ENCODE peak calls at places on chromosomes 16 and 17, in four cellular contexts. W is astrocyte of the cerebellum, B is cardiac muscle cell, C is fibroblast of pulmonary artery. O is an unnamed sample.

GRCh38 chr17:19904924-19905323 is 37.2 kb upstream of the ULK2 start:
- DNase-seq in W (no peak), B (no peak), C (no peak), O (no peak)

GRCh38 chr16:64012166-64012565 is 1109.7 kb downstream of the CDH11 start:
- DNase-seq in W (no peak), B (no peak), C (peak), O (no peak)

GRCh38 chr17:76266244-76266938 is 1.2 kb downstream of the UBALD2 start:
- DNase-seq in W (no peak), B (no peak), C (peak), O (peak)

GRCh38 chr16:81688182-81688581 is 90.9 kb upstream of the PLCG2 start:
- DNase-seq in W (no peak), B (no peak), C (no peak), O (no peak)

GRCh38 chr17:45384800-45385262 is 47.8 kb downstream of the ARHGAP27 start:
- DNase-seq in W (no peak), B (no peak), C (no peak), O (no peak)

GRCh38 chr17:37488607-37489196 is 989 bp upstream of the DUSP14 start:
- DNase-seq in W (peak), B (peak), C (peak), O (peak)

GRCh38 chr17:58384900-58385299 is 32.4 kb downstream of the RNF43 start:
- DNase-seq in W (no peak), B (no peak), C (no peak), O (no peak)

GRCh38 chr17:386145-386876 is 33.7 kb upstream of the RPH3AL start:
- DNase-seq in W (no peak), B (peak), C (peak), O (peak)

GRCh38 chr17:66114609-66115008 is 77.3 kb downstream of the CEP112 start:
- DNase-seq in W (no peak), B (no peak), C (no peak), O (no peak)

GRCh38 chr17:55770220-55770870 is 19.5 kb downstream of the PCTP start:
- DNase-seq in W (peak), B (peak), C (peak), O (no peak)

GRCh38 chr16:31079342-31079944 is 5.2 kb downstream of the ZNF646 start:
- DNase-seq in W (no peak), B (no peak), C (no peak), O (peak)

GRCh38 chr17:46818929-46819859 is 702 bp upstream of the WNT3 start:
- DNase-seq in W (no peak), B (no peak), C (no peak), O (no peak)

GRCh38 chr17:17547210-17547764 is 44.2 kb downstream of the PEMT start:
- DNase-seq in W (no peak), B (peak), C (no peak), O (no peak)

GRCh38 chr16:57740423-57741071 is 5.0 kb downstream of the KATNB1 start:
- DNase-seq in W (no peak), B (no peak), C (no peak), O (no peak)

GRCh38 chr17:76586741-76587487 is 1.3 kb upstream of the ST6GALNAC2 start:
- DNase-seq in W (no peak), B (peak), C (no peak), O (no peak)

GRCh38 chr17:12859520-12859919 is 70.2 kb downstream of the ARHGAP44 start:
- DNase-seq in W (no peak), B (no peak), C (peak), O (no peak)

GRCh38 chr16:66502020-66502913 is 47.7 kb downstream of the TK2 start:
- DNase-seq in W (no peak), B (no peak), C (peak), O (peak)

GRCh38 chr17:40551874-40552768 is 13.2 kb downstream of the CCR7 start:
- DNase-seq in W (peak), B (no peak), C (peak), O (no peak)

GRCh38 chr17:30921544-30922196 is at the start of gene ADAP2:
- DNase-seq in W (no peak), B (peak), C (no peak), O (peak)

GRCh38 chr17:48483471-48484131 is 47.2 kb downstream of the HOXB1 start:
- DNase-seq in W (peak), B (no peak), C (peak), O (peak)

GRCh38 chr17:5019475-5019956 is 15.7 kb downstream of the SLC52A1 start:
- DNase-seq in W (no peak), B (no peak), C (no peak), O (no peak)

GRCh38 chr16:23466162-23466885 is 13.3 kb upstream of the COG7 start:
- DNase-seq in W (no peak), B (no peak), C (peak), O (no peak)

GRCh38 chr17:30433514-30433913 is 43.7 kb upstream of the GOSR1 start:
- DNase-seq in W (peak), B (no peak), C (peak), O (no peak)

GRCh38 chr16:4795181-4795827 is at the start of gene SMIM22:
- DNase-seq in W (no peak), B (no peak), C (no peak), O (no peak)

GRCh38 chr16:70686376-70687171 is 721 bp upstream of the MTSS2 start:
- DNase-seq in W (no peak), B (no peak), C (no peak), O (no peak)

GRCh38 chr17:55266958-55267688 is 2.4 kb downstream of the HLF start:
- DNase-seq in W (no peak), B (no peak), C (no peak), O (no peak)

GRCh38 chr17:58332720-58333395 is 4.3 kb upstream of the TSPOAP1 start:
- DNase-seq in W (no peak), B (no peak), C (no peak), O (peak)

GRCh38 chr17:43597624-43598358 is 51.7 kb upstream of the ETV4 start:
- DNase-seq in W (no peak), B (no peak), C (no peak), O (no peak)

GRCh38 chr17:2397247-2398171 is 3.4 kb downstream of the MNT start:
- DNase-seq in W (no peak), B (no peak), C (no peak), O (no peak)

GRCh38 chr16:15457390-15457789 is 23.0 kb downstream of the BMERB1 start:
- DNase-seq in W (no peak), B (no peak), C (no peak), O (no peak)

GRCh38 chr17:70343134-70343533 is 173.8 kb downstream of the KCNJ2 start:
- DNase-seq in W (no peak), B (no peak), C (no peak), O (no peak)

GRCh38 chr16:46748775-46749705 is 896 bp upstream of the MYLK3 start:
- DNase-seq in W (no peak), B (peak), C (no peak), O (no peak)

GRCh38 chr17:43994272-43995149 is 9.9 kb upstream of the NAGS start:
- DNase-seq in W (no peak), B (peak), C (peak), O (no peak)

GRCh38 chr17:12078791-12079190 is 58.1 kb downstream of the MAP2K4 start:
- DNase-seq in W (peak), B (no peak), C (peak), O (no peak)

GRCh38 chr16:52439171-52439701 is 107.7 kb downstream of the TOX3 start:
- DNase-seq in W (no peak), B (no peak), C (no peak), O (no peak)

GRCh38 chr17:28944862-28945741 is 6.2 kb downstream of the PHF12 start:
- DNase-seq in W (peak), B (no peak), C (peak), O (no peak)

GRCh38 chr17:68197091-68197996 is 50.5 kb upstream of the AMZ2 start:
- DNase-seq in W (no peak), B (no peak), C (no peak), O (no peak)

GRCh38 chr17:68197997-68198930 is 49.6 kb upstream of the AMZ2 start:
- DNase-seq in W (no peak), B (no peak), C (no peak), O (no peak)

GRCh38 chr17:68199837-68200688 is 47.8 kb upstream of the AMZ2 start:
- DNase-seq in W (no peak), B (no peak), C (no peak), O (no peak)

GRCh38 chr17:68200689-68201424 is 47.0 kb upstream of the AMZ2 start:
- DNase-seq in W (peak), B (peak), C (peak), O (peak)

DNA sequence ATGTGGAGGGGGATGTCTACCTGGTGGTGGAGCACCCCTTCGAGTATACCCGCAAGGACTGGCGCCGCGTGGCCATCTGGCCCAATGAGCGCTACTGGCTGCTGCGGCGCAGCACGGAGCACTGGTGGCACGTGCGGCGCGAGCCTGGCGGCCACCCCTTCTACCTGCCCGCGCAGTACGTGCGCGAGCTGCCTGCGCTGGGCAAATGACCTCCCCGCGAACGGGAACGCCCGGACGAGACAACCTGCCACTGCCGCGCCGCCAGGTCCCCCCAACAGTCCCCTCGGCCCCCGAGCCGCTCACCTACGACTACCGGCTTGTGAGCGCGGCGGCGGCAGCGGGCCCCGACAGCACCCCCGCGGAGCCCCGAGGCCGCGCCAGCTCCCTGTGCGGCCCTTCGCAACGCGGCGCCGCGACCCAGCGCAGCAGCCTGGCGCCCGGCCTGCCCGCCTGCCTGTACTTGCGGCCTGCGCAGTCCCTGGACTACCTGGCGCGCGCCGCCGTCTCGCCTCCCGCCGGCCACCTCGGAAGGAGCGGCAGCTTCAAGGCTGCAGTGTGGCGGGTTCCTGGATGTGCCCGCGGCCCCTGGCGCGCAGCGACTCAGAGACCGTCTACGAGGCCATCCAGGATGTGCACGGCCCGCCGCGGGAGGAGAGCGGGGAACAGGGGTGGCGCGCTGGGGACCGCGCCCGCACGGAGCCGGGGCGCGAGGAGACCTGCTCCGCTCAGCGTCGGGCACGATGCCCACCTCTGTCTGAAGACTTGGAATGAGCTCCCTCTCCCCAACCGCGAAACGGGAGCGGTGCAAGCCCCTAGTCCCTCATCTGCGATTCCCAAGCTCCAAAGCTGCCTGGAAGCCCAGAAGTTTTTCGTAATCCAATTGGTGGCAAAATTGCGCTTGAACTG is 48.7 kb upstream of the AMZ2 start:
- DNase-seq in W (no peak), B (peak), C (no peak), O (no peak)
- H3K4me3 ChIP-seq in W (no peak), B (peak), C (no peak), O (no peak)

DNA sequence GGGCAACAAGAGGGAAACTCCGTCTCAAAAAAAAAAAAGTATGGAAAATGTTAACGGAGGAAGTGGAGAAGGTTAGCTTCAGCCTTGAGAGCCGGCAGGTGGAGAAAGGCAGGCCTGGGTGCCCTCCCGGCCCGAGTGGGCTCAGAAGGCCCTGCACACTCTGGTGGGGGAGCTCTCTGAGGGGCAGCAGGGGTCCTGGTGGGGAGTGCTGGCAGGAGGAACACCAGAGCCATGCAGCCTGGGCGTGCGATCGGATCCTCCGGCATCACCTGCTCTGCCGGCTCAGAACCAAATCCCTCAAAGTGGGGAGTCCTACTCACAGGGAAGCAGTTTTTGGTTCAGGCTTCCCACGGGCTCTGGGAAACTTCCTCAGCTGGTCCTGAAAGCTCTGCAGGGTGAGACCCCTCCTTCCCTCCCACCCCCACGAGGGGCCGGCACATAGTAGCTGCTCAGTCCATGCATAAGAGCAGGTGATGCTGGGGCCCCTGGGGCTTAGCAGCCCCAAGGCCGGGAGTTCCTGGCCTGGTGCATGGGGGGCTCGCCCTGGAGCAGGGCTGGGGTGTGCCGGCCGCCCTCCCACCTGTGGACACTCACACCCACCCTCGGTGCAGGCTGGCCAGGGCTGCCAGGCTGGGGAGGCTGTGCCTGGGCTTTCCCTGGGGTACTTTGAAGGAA is 1.2 kb downstream of the FN3K start:
- DNase-seq in W (no peak), B (no peak), C (no peak), O (no peak)
- H3K4me3 ChIP-seq in W (no peak), B (no peak), C (no peak), O (no peak)

DNA sequence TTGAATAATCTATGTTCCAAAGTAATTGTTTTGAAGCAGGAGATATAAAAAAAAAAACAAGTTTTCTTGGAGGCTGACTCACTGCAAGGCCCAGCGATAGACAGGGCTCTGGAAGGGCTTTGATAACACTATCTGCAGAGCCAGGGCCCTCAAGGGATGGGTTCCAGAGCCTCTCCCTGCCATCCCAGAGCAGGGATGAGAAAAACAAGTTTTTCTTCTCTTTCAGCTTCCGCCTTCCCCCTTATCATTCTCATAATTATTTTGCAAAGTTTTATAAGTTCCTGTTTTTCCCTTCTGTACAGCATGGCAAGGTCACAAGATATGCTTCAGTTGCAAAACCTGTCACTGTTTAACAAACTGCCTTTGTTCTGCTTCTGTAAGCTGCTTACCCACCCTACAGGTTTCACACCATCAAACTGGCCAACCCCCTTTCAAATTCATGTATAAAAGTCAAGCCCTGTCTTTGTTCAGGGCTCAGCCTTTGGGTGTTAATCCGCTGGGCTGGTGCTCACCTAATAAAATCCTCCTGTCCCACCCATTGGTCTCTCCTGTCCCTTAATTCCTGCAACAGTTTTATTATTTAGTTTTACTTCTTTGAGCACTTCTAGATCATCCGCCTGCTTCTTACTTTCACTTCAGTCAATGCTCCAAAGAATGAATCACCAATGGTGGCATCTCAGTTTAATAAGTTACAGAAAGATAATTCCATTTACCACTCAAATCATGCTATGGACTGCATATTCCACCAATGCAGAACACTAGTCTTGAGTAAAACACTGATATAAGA is 5.6 kb upstream of the THUMPD1 start:
- DNase-seq in W (no peak), B (no peak), C (no peak), O (no peak)
- H3K4me3 ChIP-seq in W (no peak), B (no peak), C (no peak), O (no peak)

GRCh38 chr17:42411321-42411820 is 11.7 kb downstream of the CAVIN1 start:
- DNase-seq in W (no peak), B (no peak), C (no peak), O (no peak)

GRCh38 chr17:42413464-42414040 is 9.5 kb downstream of the CAVIN1 start:
- DNase-seq in W (no peak), B (no peak), C (no peak), O (no peak)

GRCh38 chr17:42411905-42412679 is 11.0 kb downstream of the CAVIN1 start:
- DNase-seq in W (no peak), B (no peak), C (no peak), O (no peak)

GRCh38 chr17:42409467-42410351 is 13.3 kb downstream of the CAVIN1 start:
- DNase-seq in W (peak), B (no peak), C (peak), O (no peak)

GRCh38 chr17:42414782-42415409 is 8.2 kb downstream of the CAVIN1 start:
- DNase-seq in W (no peak), B (no peak), C (no peak), O (peak)
- H3K4me3 ChIP-seq in W (no peak), B (no peak), C (no peak), O (no peak)

GRCh38 chr17:68955181-68955841 is at the start of gene ABCA8:
- DNase-seq in W (peak), B (peak), C (peak), O (no peak)
- H3K4me3 ChIP-seq in W (peak), B (peak), C (peak), O (no peak)

GRCh38 chr16:75432828-75433731 is at the start of gene CFDP1:
- DNase-seq in W (peak), B (peak), C (peak), O (peak)
- H3K4me3 ChIP-seq in W (peak), B (peak), C (peak), O (peak)

GRCh38 chr17:50168319-50168718 is 2.5 kb downstream of the SGCA start:
- DNase-seq in W (no peak), B (no peak), C (no peak), O (no peak)
- H3K4me3 ChIP-seq in W (no peak), B (no peak), C (no peak), O (no peak)

GRCh38 chr17:80474231-80474932 is 2.0 kb downstream of the NPTX1 start:
- DNase-seq in W (no peak), B (no peak), C (peak), O (peak)
- H3K4me3 ChIP-seq in W (no peak), B (no peak), C (no peak), O (no peak)

O was measured in HL-60.